ENCODE peak calls at places on chromosomes 2 and 18, in four cellular contexts. One of them, this sample, is unnamed.

GRCh38 chr2:68341583-68341982 is 21.8 kb upstream of the CNRIP1 start:
- DNase-seq in ascending aorta: no peak
- DNase-seq in ovary: no peak
- DNase-seq in GM23248: no peak
- DNase-seq in this sample: no peak

GRCh38 chr2:134379722-134380121 is 125.8 kb downstream of the MGAT5 start:
- DNase-seq in ascending aorta: no peak
- DNase-seq in GM23248: no peak
- DNase-seq in ovary: no peak
- DNase-seq in this sample: no peak

GRCh38 chr2:231634412-231634811 is 41.7 kb downstream of the TEX44 start:
- DNase-seq in ascending aorta: no peak
- DNase-seq in GM23248: no peak
- DNase-seq in ovary: no peak
- DNase-seq in this sample: no peak

GRCh38 chr2:140916410-140916809 is 1214.4 kb downstream of the LRP1B start:
- DNase-seq in GM23248: no peak
- DNase-seq in ascending aorta: no peak
- DNase-seq in ovary: no peak
- DNase-seq in this sample: no peak

GRCh38 chr2:15943378-15943851 is 3.1 kb downstream of the MYCN start:
- DNase-seq in ascending aorta: no peak
- DNase-seq in ovary: peak
- DNase-seq in GM23248: no peak
- DNase-seq in this sample: no peak

GRCh38 chr2:187408926-187409325 is 39.1 kb downstream of the CALCRL start:
- DNase-seq in GM23248: no peak
- DNase-seq in ovary: no peak
- DNase-seq in ascending aorta: no peak
- DNase-seq in this sample: no peak

GRCh38 chr18:23634692-23635091 is 28.0 kb downstream of the ANKRD29 start:
- DNase-seq in ovary: no peak
- DNase-seq in GM23248: no peak
- DNase-seq in ascending aorta: no peak
- DNase-seq in this sample: no peak

GRCh38 chr2:238426568-238427434 is at the start of gene ASB1:
- DNase-seq in GM23248: peak
- DNase-seq in ascending aorta: peak
- DNase-seq in ovary: peak
- DNase-seq in this sample: no peak

GRCh38 chr2:199471443-199472057 is 13.8 kb upstream of the SATB2 start:
- DNase-seq in ascending aorta: no peak
- DNase-seq in GM23248: peak
- DNase-seq in ovary: peak
- DNase-seq in this sample: no peak

GRCh38 chr18:25350561-25351201 is 1.3 kb downstream of the ZNF521 start:
- DNase-seq in ovary: peak
- DNase-seq in ascending aorta: no peak
- DNase-seq in GM23248: peak
- DNase-seq in this sample: no peak

GRCh38 chr2:8984152-8984551 is 19.3 kb downstream of the MBOAT2 start:
- DNase-seq in ascending aorta: no peak
- DNase-seq in ovary: no peak
- DNase-seq in GM23248: peak
- DNase-seq in this sample: no peak

GRCh38 chr2:70083344-70084156 is 3.7 kb upstream of the PCBP1 start:
- DNase-seq in GM23248: peak
- DNase-seq in ovary: no peak
- DNase-seq in ascending aorta: no peak
- DNase-seq in this sample: no peak

GRCh38 chr2:39996653-39997080 is 217.6 kb upstream of the THUMPD2 start:
- DNase-seq in ovary: no peak
- DNase-seq in ascending aorta: no peak
- DNase-seq in GM23248: peak
- DNase-seq in this sample: peak

GRCh38 chr2:10449481-10449831 is 1.3 kb upstream of the ODC1 start:
- DNase-seq in ovary: no peak
- DNase-seq in ascending aorta: no peak
- DNase-seq in GM23248: no peak
- DNase-seq in this sample: no peak

GRCh38 chr18:68660355-68661183 is 54.3 kb downstream of the TMX3 start:
- DNase-seq in ascending aorta: no peak
- DNase-seq in ovary: no peak
- DNase-seq in GM23248: peak
- DNase-seq in this sample: peak

GRCh38 chr18:48939368-48940097 is 11.2 kb downstream of the SMAD7 start:
- DNase-seq in ovary: peak
- DNase-seq in GM23248: peak
- DNase-seq in ascending aorta: no peak
- DNase-seq in this sample: no peak

GRCh38 chr18:4931209-4931608 is 265.8 kb downstream of the AKAIN1 start:
- DNase-seq in ascending aorta: no peak
- DNase-seq in GM23248: no peak
- DNase-seq in ovary: no peak
- DNase-seq in this sample: no peak

GRCh38 chr2:200279857-200280256 is 26.6 kb upstream of the SPATS2L start:
- DNase-seq in ovary: no peak
- DNase-seq in ascending aorta: no peak
- DNase-seq in GM23248: no peak
- DNase-seq in this sample: no peak

GRCh38 chr18:53117851-53118250 is 777.9 kb downstream of the DCC start:
- DNase-seq in GM23248: no peak
- DNase-seq in ovary: no peak
- DNase-seq in ascending aorta: no peak
- DNase-seq in this sample: no peak

GRCh38 chr2:98134138-98134537 is 47.2 kb downstream of the VWA3B start:
- DNase-seq in ovary: no peak
- DNase-seq in GM23248: peak
- DNase-seq in ascending aorta: no peak
- DNase-seq in this sample: no peak

GRCh38 chr2:239337122-239337876 is 63.5 kb downstream of the HDAC4 start:
- DNase-seq in ovary: peak
- DNase-seq in GM23248: no peak
- DNase-seq in ascending aorta: no peak
- DNase-seq in this sample: no peak

GRCh38 chr18:59760212-59760997 is 63.2 kb upstream of the CCBE1 start:
- DNase-seq in ascending aorta: no peak
- DNase-seq in GM23248: no peak
- DNase-seq in ovary: no peak
- DNase-seq in this sample: no peak

GRCh38 chr2:42333579-42333978 is 27.4 kb downstream of the COX7A2L start:
- DNase-seq in ascending aorta: no peak
- DNase-seq in ovary: no peak
- DNase-seq in GM23248: no peak
- DNase-seq in this sample: no peak

GRCh38 chr18:58314284-58314683 is 270.3 kb downstream of the NEDD4L start:
- DNase-seq in GM23248: peak
- DNase-seq in ascending aorta: peak
- DNase-seq in ovary: no peak
- DNase-seq in this sample: peak

GRCh38 chr2:200664770-200665494 is 79.1 kb downstream of the AOX1 start:
- DNase-seq in ascending aorta: no peak
- DNase-seq in ovary: no peak
- DNase-seq in GM23248: no peak
- DNase-seq in this sample: no peak

GRCh38 chr18:48080546-48080945 is 150.1 kb upstream of the SMAD2 start:
- DNase-seq in ascending aorta: no peak
- DNase-seq in GM23248: no peak
- DNase-seq in ovary: no peak
- DNase-seq in this sample: no peak

GRCh38 chr2:182324665-182325064 is 102.2 kb downstream of the PDE1A start:
- DNase-seq in GM23248: peak
- DNase-seq in ovary: no peak
- DNase-seq in ascending aorta: no peak
- DNase-seq in this sample: no peak

GRCh38 chr2:26710743-26711456 is 18.4 kb downstream of the KCNK3 start:
- DNase-seq in ascending aorta: no peak
- DNase-seq in GM23248: no peak
- DNase-seq in ovary: no peak
- DNase-seq in this sample: no peak

GRCh38 chr2:133303150-133303549 is 265.1 kb downstream of the NCKAP5 start:
- DNase-seq in ovary: no peak
- DNase-seq in GM23248: peak
- DNase-seq in ascending aorta: no peak
- DNase-seq in this sample: no peak

GRCh38 chr2:84856785-84857184 is 24.1 kb downstream of the TRABD2A start:
- DNase-seq in ascending aorta: no peak
- DNase-seq in ovary: no peak
- DNase-seq in GM23248: no peak
- DNase-seq in this sample: no peak

GRCh38 chr2:170917957-170918356 is 11.1 kb upstream of the GORASP2 start:
- DNase-seq in GM23248: no peak
- DNase-seq in ascending aorta: no peak
- DNase-seq in ovary: no peak
- DNase-seq in this sample: no peak

GRCh38 chr2:36322108-36322507 is 33.5 kb upstream of the CRIM1 start:
- DNase-seq in GM23248: peak
- DNase-seq in ascending aorta: no peak
- DNase-seq in ovary: no peak
- DNase-seq in this sample: peak

GRCh38 chr2:29628882-29629281 is 292.5 kb downstream of the ALK start:
- DNase-seq in ascending aorta: no peak
- DNase-seq in ovary: no peak
- DNase-seq in GM23248: no peak
- DNase-seq in this sample: no peak

GRCh38 chr2:143936758-143937562 is 583.0 kb downstream of the ZEB2 start:
- DNase-seq in GM23248: peak
- DNase-seq in ascending aorta: no peak
- DNase-seq in ovary: peak
- DNase-seq in this sample: no peak

GRCh38 chr18:76923485-76924085 is 101.2 kb downstream of the ZNF236 start:
- DNase-seq in ascending aorta: no peak
- DNase-seq in GM23248: peak
- DNase-seq in ovary: no peak
- DNase-seq in this sample: no peak

GRCh38 chr2:12549641-12550040 is 167.1 kb upstream of the TRIB2 start:
- DNase-seq in ascending aorta: no peak
- DNase-seq in GM23248: peak
- DNase-seq in ovary: no peak
- DNase-seq in this sample: peak

GRCh38 chr2:63661076-63661475 is 72.3 kb downstream of the MDH1 start:
- DNase-seq in GM23248: peak
- DNase-seq in ovary: no peak
- DNase-seq in ascending aorta: no peak
- DNase-seq in this sample: peak

GRCh38 chr2:133365117-133365516 is 203.1 kb downstream of the NCKAP5 start:
- DNase-seq in ovary: no peak
- DNase-seq in ascending aorta: no peak
- DNase-seq in GM23248: peak
- DNase-seq in this sample: no peak

GRCh38 chr18:35938562-35938961 is 33.9 kb upstream of the RMP24 start:
- DNase-seq in ovary: no peak
- DNase-seq in GM23248: peak
- DNase-seq in ascending aorta: no peak
- DNase-seq in this sample: no peak

GRCh38 chr18:2303517-2304238 is 267.6 kb downstream of the METTL4 start:
- DNase-seq in ovary: no peak
- DNase-seq in GM23248: peak
- DNase-seq in ascending aorta: no peak
- DNase-seq in this sample: no peak